ENCODE peak calls at places on chromosomes 11 and 22, in five cellular contexts. One of them, this sample, is unnamed.
A peak's percentile ranks its signal among the peaks of the same experiment; 100 is the strongest.

GRCh38 chr11:72685560-72686480 is 11.6 kb upstream of the PDE2A start:
- DNase-seq in AG09309: peak; percentile 25
- DNase-seq in AG10803: peak; percentile 86
- DNase-seq in colonic mucosa: peak; percentile 55
- DNase-seq in NB4: no peak
- DNase-seq in this sample: no peak

GRCh38 chr22:28978158-28978557 is 83.5 kb downstream of the C22orf31 start:
- DNase-seq in AG09309: no peak
- DNase-seq in NB4: peak; percentile 28
- DNase-seq in AG10803: no peak
- DNase-seq in colonic mucosa: no peak
- DNase-seq in this sample: no peak

GRCh38 chr11:126169291-126169690 is 42.2 kb downstream of the RPUSD4 start:
- DNase-seq in colonic mucosa: no peak
- DNase-seq in NB4: no peak
- DNase-seq in AG09309: no peak
- DNase-seq in AG10803: no peak
- DNase-seq in this sample: no peak

GRCh38 chr22:18013436-18013835 is 10.9 kb downstream of the MICAL3 start:
- DNase-seq in colonic mucosa: no peak
- DNase-seq in NB4: no peak
- DNase-seq in AG10803: no peak
- DNase-seq in AG09309: no peak
- DNase-seq in this sample: no peak

GRCh38 chr11:46207270-46207669 is 70.2 kb upstream of the CREB3L1 start:
- DNase-seq in AG09309: no peak
- DNase-seq in NB4: peak; percentile 12
- DNase-seq in colonic mucosa: no peak
- DNase-seq in AG10803: no peak
- DNase-seq in this sample: no peak

GRCh38 chr11:36258730-36259360 is 30.4 kb downstream of the COMMD9 start:
- DNase-seq in AG10803: peak; percentile 81
- DNase-seq in AG09309: peak; percentile 39
- DNase-seq in colonic mucosa: peak; percentile 31
- DNase-seq in NB4: peak; percentile 57
- DNase-seq in this sample: peak; percentile 14

GRCh38 chr11:73159981-73160777 is 18.1 kb upstream of the FCHSD2 start:
- DNase-seq in AG09309: no peak
- DNase-seq in NB4: no peak
- DNase-seq in AG10803: no peak
- DNase-seq in colonic mucosa: no peak
- DNase-seq in this sample: no peak

GRCh38 chr11:121575250-121575962 is 122.6 kb upstream of the SORL1-AS1 start:
- DNase-seq in AG09309: peak; percentile 64
- DNase-seq in AG10803: no peak
- DNase-seq in NB4: peak; percentile 94
- DNase-seq in colonic mucosa: peak; percentile 33
- DNase-seq in this sample: no peak

GRCh38 chr11:57164317-57164716 is 17.4 kb upstream of the LRRC55 start:
- DNase-seq in colonic mucosa: no peak
- DNase-seq in NB4: no peak
- DNase-seq in AG09309: no peak
- DNase-seq in AG10803: no peak
- DNase-seq in this sample: peak; percentile 14

GRCh38 chr11:106160494-106160893 is 83.0 kb downstream of the AASDHPPT start:
- DNase-seq in AG09309: no peak
- DNase-seq in AG10803: no peak
- DNase-seq in colonic mucosa: no peak
- DNase-seq in NB4: peak; percentile 4
- DNase-seq in this sample: peak; percentile 7

GRCh38 chr22:40414306-40414705 is 43.9 kb downstream of the SGSM3 start:
- DNase-seq in colonic mucosa: no peak
- DNase-seq in AG09309: peak; percentile 2
- DNase-seq in NB4: no peak
- DNase-seq in AG10803: peak; percentile 52
- DNase-seq in this sample: no peak

GRCh38 chr11:110356769-110357671 is 60.6 kb upstream of the RDX start:
- DNase-seq in colonic mucosa: no peak
- DNase-seq in NB4: no peak
- DNase-seq in AG10803: peak; percentile 21
- DNase-seq in AG09309: no peak
- DNase-seq in this sample: no peak

DNA sequence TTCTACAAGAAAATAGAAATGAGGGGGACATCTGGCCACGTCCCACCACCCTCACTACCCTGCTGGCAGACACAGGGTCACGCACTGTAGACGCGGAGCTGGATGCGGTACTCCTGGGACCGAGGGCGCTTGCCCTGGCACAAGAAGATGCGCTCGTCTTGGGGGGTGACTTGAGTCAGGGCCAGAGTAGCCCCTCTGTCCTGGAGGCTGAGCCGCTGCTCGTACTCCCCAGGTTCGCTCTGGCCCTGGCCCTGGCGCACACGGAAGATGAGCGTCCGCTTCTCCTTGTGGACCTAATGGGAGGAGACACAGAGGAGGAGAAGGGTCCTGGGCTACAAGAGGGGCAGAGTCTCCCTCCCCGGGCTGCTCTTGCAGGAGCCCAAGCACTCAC is 2.2 kb downstream of the MCAM start:
- DNase-seq in NB4: no peak
- DNase-seq in colonic mucosa: no peak
- DNase-seq in AG09309: no peak
- DNase-seq in AG10803: no peak
- DNase-seq in this sample: no peak
- H3K4me3 ChIP-seq in NB4: no peak overlapping the region
- H3K4me3 ChIP-seq in colonic mucosa: peak overlapping the region; percentile 44
- H3K4me3 ChIP-seq in AG09309: no peak overlapping the region
- H3K4me3 ChIP-seq in AG10803: no peak overlapping the region
- H3K4me3 ChIP-seq in this sample: peak overlapping the region; percentile 51

GRCh38 chr11:114279778-114280532 is 16.2 kb upstream of the NNMT start:
- DNase-seq in AG10803: peak; percentile 77
- DNase-seq in AG09309: no peak
- DNase-seq in colonic mucosa: no peak
- DNase-seq in NB4: no peak
- DNase-seq in this sample: no peak
- H3K4me3 ChIP-seq in AG10803: no peak overlapping the region
- H3K4me3 ChIP-seq in AG09309: no peak overlapping the region
- H3K4me3 ChIP-seq in colonic mucosa: no peak overlapping the region
- H3K4me3 ChIP-seq in NB4: no peak overlapping the region
- H3K4me3 ChIP-seq in this sample: no peak overlapping the region

GRCh38 chr11:67268036-67268683 is 1.9 kb downstream of the GRK2 start:
- DNase-seq in AG10803: no peak
- DNase-seq in AG09309: no peak
- DNase-seq in NB4: peak; percentile 99
- DNase-seq in colonic mucosa: no peak
- DNase-seq in this sample: no peak
- H3K4me3 ChIP-seq in AG10803: peak overlapping the region; percentile 79
- H3K4me3 ChIP-seq in AG09309: peak overlapping the region; percentile 83
- H3K4me3 ChIP-seq in NB4: peak overlapping the region; percentile 89
- H3K4me3 ChIP-seq in colonic mucosa: peak overlapping the region; percentile 93
- H3K4me3 ChIP-seq in this sample: peak overlapping the region; percentile 89

GRCh38 chr11:34052608-34053160 is 1.2 kb downstream of the CAPRIN1 start:
- DNase-seq in colonic mucosa: peak; percentile 42
- DNase-seq in NB4: peak; percentile 48
- DNase-seq in AG09309: no peak
- DNase-seq in AG10803: no peak
- DNase-seq in this sample: no peak

GRCh38 chr11:34051349-34052035 is at the start of gene CAPRIN1:
- DNase-seq in NB4: peak; percentile 97
- DNase-seq in colonic mucosa: peak; percentile 88
- DNase-seq in AG10803: peak; percentile 83
- DNase-seq in AG09309: no peak
- DNase-seq in this sample: peak; percentile 82

GRCh38 chr11:34050536-34050935 is 995 bp upstream of the CAPRIN1 start:
- DNase-seq in AG10803: peak; percentile 77
- DNase-seq in colonic mucosa: no peak
- DNase-seq in NB4: peak; percentile 60
- DNase-seq in AG09309: no peak
- DNase-seq in this sample: no peak

GRCh38 chr11:34052036-34052607 is 591 bp downstream of the CAPRIN1 start:
- DNase-seq in NB4: peak; percentile 92
- DNase-seq in AG10803: peak; percentile 80
- DNase-seq in colonic mucosa: peak; percentile 93
- DNase-seq in AG09309: peak; percentile 39
- DNase-seq in this sample: peak; percentile 82

GRCh38 chr11:34050967-34051348 is 573 bp upstream of the CAPRIN1 start:
- DNase-seq in colonic mucosa: no peak
- DNase-seq in NB4: no peak
- DNase-seq in AG09309: no peak
- DNase-seq in AG10803: no peak
- DNase-seq in this sample: no peak
- H3K4me3 ChIP-seq in colonic mucosa: peak overlapping the region; percentile 93
- H3K4me3 ChIP-seq in NB4: peak overlapping the region; percentile 81
- H3K4me3 ChIP-seq in AG09309: peak overlapping the region; percentile 96
- H3K4me3 ChIP-seq in AG10803: peak overlapping the region; percentile 73
- H3K4me3 ChIP-seq in this sample: peak overlapping the region; percentile 94

GRCh38 chr11:123742778-123743177 is 1.3 kb upstream of the ZNF202 start:
- DNase-seq in colonic mucosa: no peak
- DNase-seq in NB4: no peak
- DNase-seq in AG10803: no peak
- DNase-seq in AG09309: no peak
- DNase-seq in this sample: no peak
- H3K4me3 ChIP-seq in colonic mucosa: no peak overlapping the region
- H3K4me3 ChIP-seq in NB4: no peak overlapping the region
- H3K4me3 ChIP-seq in AG10803: no peak overlapping the region
- H3K4me3 ChIP-seq in AG09309: no peak overlapping the region
- H3K4me3 ChIP-seq in this sample: no peak overlapping the region

GRCh38 chr22:44336962-44337657 is 24.4 kb upstream of the SHISAL1 start:
- DNase-seq in AG09309: no peak
- DNase-seq in NB4: no peak
- DNase-seq in AG10803: no peak
- DNase-seq in colonic mucosa: no peak
- DNase-seq in this sample: no peak

GRCh38 chr22:44338183-44338812 is 25.5 kb upstream of the SHISAL1 start:
- DNase-seq in NB4: no peak
- DNase-seq in colonic mucosa: no peak
- DNase-seq in AG09309: no peak
- DNase-seq in AG10803: no peak
- DNase-seq in this sample: no peak

GRCh38 chr22:44335903-44336803 is 23.4 kb upstream of the SHISAL1 start:
- DNase-seq in AG09309: no peak
- DNase-seq in AG10803: no peak
- DNase-seq in NB4: no peak
- DNase-seq in colonic mucosa: no peak
- DNase-seq in this sample: no peak

GRCh38 chr22:44338906-44339305 is 26.2 kb upstream of the SHISAL1 start:
- DNase-seq in AG10803: no peak
- DNase-seq in AG09309: no peak
- DNase-seq in NB4: no peak
- DNase-seq in colonic mucosa: no peak
- DNase-seq in this sample: no peak

GRCh38 chr22:44337658-44338004 is 24.9 kb upstream of the SHISAL1 start:
- DNase-seq in NB4: peak; percentile 70
- DNase-seq in AG10803: peak; percentile 60
- DNase-seq in colonic mucosa: no peak
- DNase-seq in AG09309: no peak
- DNase-seq in this sample: no peak
- H3K4me3 ChIP-seq in NB4: no peak overlapping the region
- H3K4me3 ChIP-seq in AG10803: no peak overlapping the region
- H3K4me3 ChIP-seq in colonic mucosa: no peak overlapping the region
- H3K4me3 ChIP-seq in AG09309: no peak overlapping the region
- H3K4me3 ChIP-seq in this sample: no peak overlapping the region

GRCh38 chr22:49880281-49880680 is 26.6 kb downstream of the ZBED4 start:
- DNase-seq in AG09309: no peak
- DNase-seq in AG10803: no peak
- DNase-seq in colonic mucosa: no peak
- DNase-seq in NB4: peak; percentile 53
- DNase-seq in this sample: peak; percentile 58
- H3K4me3 ChIP-seq in AG09309: no peak overlapping the region
- H3K4me3 ChIP-seq in AG10803: no peak overlapping the region
- H3K4me3 ChIP-seq in colonic mucosa: no peak overlapping the region
- H3K4me3 ChIP-seq in NB4: no peak overlapping the region
- H3K4me3 ChIP-seq in this sample: peak overlapping the region; percentile 38

GRCh38 chr22:37824674-37825641 is 1.8 kb downstream of the GALR3 start:
- DNase-seq in NB4: no peak
- DNase-seq in AG09309: no peak
- DNase-seq in colonic mucosa: no peak
- DNase-seq in AG10803: no peak
- DNase-seq in this sample: no peak
- H3K4me3 ChIP-seq in NB4: no peak overlapping the region
- H3K4me3 ChIP-seq in AG09309: peak overlapping the region; percentile 23
- H3K4me3 ChIP-seq in colonic mucosa: peak overlapping the region; percentile 20
- H3K4me3 ChIP-seq in AG10803: peak overlapping the region; percentile 34
- H3K4me3 ChIP-seq in this sample: no peak overlapping the region

GRCh38 chr22:47017245-47017644 is 254.8 kb downstream of the TBC1D22A start:
- DNase-seq in NB4: no peak
- DNase-seq in AG09309: no peak
- DNase-seq in AG10803: no peak
- DNase-seq in colonic mucosa: no peak
- DNase-seq in this sample: no peak
- H3K4me3 ChIP-seq in NB4: no peak overlapping the region
- H3K4me3 ChIP-seq in AG09309: no peak overlapping the region
- H3K4me3 ChIP-seq in AG10803: no peak overlapping the region
- H3K4me3 ChIP-seq in colonic mucosa: no peak overlapping the region
- H3K4me3 ChIP-seq in this sample: no peak overlapping the region

This sample was measured in Jurkat, Clone E6-1.